ENCODE peak calls at places on chromosome 21, in five cellular contexts. T, N, J, H and U are unnamed samples.

GRCh38 chr21:37463083-37463780 is 96.7 kb downstream of the DYRK1A start:
- DNase-seq in T (no peak), J (no peak), H (no peak), N (no peak), U (no peak)

GRCh38 chr21:42315296-42315891 is at the start of gene TFF3:
- DNase-seq in T (no peak), J (no peak), N (no peak), H (peak), U (no peak)

GRCh38 chr21:45556645-45557601 is 14.7 kb upstream of the SLC19A1 start:
- DNase-seq in N (no peak), J (no peak), T (no peak), H (no peak), U (no peak)

GRCh38 chr21:41962425-41962966 is 8.7 kb upstream of the C2CD2 start:
- DNase-seq in J (no peak), H (no peak), N (no peak), T (no peak), U (no peak)

GRCh38 chr21:42319368-42319767 is 4.2 kb upstream of the TFF3 start:
- DNase-seq in J (no peak), N (no peak), H (no peak), T (no peak), U (no peak)

GRCh38 chr21:43341349-43342163 is 85.4 kb downstream of the SIK1 start:
- DNase-seq in H (no peak), T (no peak), N (no peak), J (no peak), U (no peak)

GRCh38 chr21:39096754-39097153 is 86.5 kb downstream of the PSMG1 start:
- DNase-seq in J (no peak), T (no peak), N (no peak), H (no peak), U (no peak)

GRCh38 chr21:34535886-34536285 is 23.9 kb upstream of the KCNE1 start:
- DNase-seq in J (no peak), T (no peak), N (no peak), H (no peak), U (no peak)

GRCh38 chr21:26888256-26888655 is 43.0 kb upstream of the ADAMTS1 start:
- DNase-seq in H (no peak), T (no peak), J (no peak), N (no peak), U (no peak)

GRCh38 chr21:44892095-44892494 is 18.6 kb upstream of the PTTG1IP start:
- DNase-seq in T (no peak), H (no peak), J (no peak), N (no peak), U (no peak)

GRCh38 chr21:42771503-42771805 is 107.9 kb downstream of the WDR4 start:
- DNase-seq in H (no peak), N (no peak), T (no peak), J (no peak), U (no peak)

GRCh38 chr21:45332415-45332814 is 44.7 kb upstream of the POFUT2 start:
- DNase-seq in H (no peak), J (no peak), T (no peak), N (no peak), U (no peak)

GRCh38 chr21:41823166-41823565 is 56.0 kb downstream of the PRDM15 start:
- DNase-seq in N (no peak), J (no peak), T (no peak), H (no peak), U (no peak)

GRCh38 chr21:46160563-46161179 is 5.3 kb upstream of the FTCD start:
- DNase-seq in T (no peak), N (no peak), J (no peak), H (no peak), U (peak)

GRCh38 chr21:29078884-29079765 is 5.7 kb upstream of the CCT8 start:
- DNase-seq in H (no peak), T (no peak), N (no peak), J (peak), U (no peak)

GRCh38 chr21:46168659-46169386 is 13.4 kb upstream of the FTCD start:
- DNase-seq in H (no peak), T (no peak), N (no peak), J (no peak), U (no peak)

GRCh38 chr21:42495765-42496119 is 282 bp downstream of the RSPH1 start:
- DNase-seq in N (no peak), H (no peak), T (no peak), J (peak), U (no peak)

GRCh38 chr21:34845521-34846213 is 176.9 kb downstream of the CLIC6 start:
- DNase-seq in H (no peak), N (no peak), T (peak), J (no peak), U (no peak)

GRCh38 chr21:45982256-45982757 is 737 bp downstream of the COL6A1 start:
- DNase-seq in N (no peak), J (no peak), H (no peak), T (no peak), U (no peak)

GRCh38 chr21:25506887-25507286 is 100.4 kb downstream of the MRPL39 start:
- DNase-seq in N (no peak), T (no peak), J (no peak), H (no peak), U (no peak)

GRCh38 chr21:35423694-35424093 is 374.6 kb upstream of the RUNX1 start:
- DNase-seq in H (no peak), N (no peak), T (no peak), J (no peak), U (no peak)

GRCh38 chr21:45405819-45406762 is 1.1 kb downstream of the COL18A1 start:
- DNase-seq in T (peak), J (no peak), N (no peak), H (no peak), U (no peak)

GRCh38 chr21:38637161-38637560 is 138.9 kb upstream of the ERG start:
- DNase-seq in N (no peak), J (no peak), T (no peak), H (no peak), U (no peak)

GRCh38 chr21:45551316-45551715 is 9.1 kb upstream of the SLC19A1 start:
- DNase-seq in N (no peak), H (no peak), T (peak), J (no peak), U (no peak)

GRCh38 chr21:44789880-44790279 is 11.7 kb downstream of the UBE2G2 start:
- DNase-seq in H (no peak), T (no peak), N (no peak), J (no peak), U (no peak)

GRCh38 chr21:29496337-29496736 is 197.6 kb downstream of the BACH1 start:
- DNase-seq in N (no peak), H (no peak), J (no peak), T (no peak), U (no peak)